ENCODE peak calls at places on chromosomes 4 and X, in six cellular contexts. A is GM03348; D is anterior cingulate cortex; U is effector CD4-positive, alpha-beta T cell; R is GDM1; H is NCI-H1694 treated with DMSO at 0.1 percent for 48 hours. V is an unnamed sample.
A peak's percentile ranks its signal among the peaks of the same experiment; 100 is the strongest.

GRCh38 chr4:19194672-19195071 is 1057.0 kb upstream of the SLIT2 start:
- DNase-seq in A (no peak), D (no peak), U (no peak), R (no peak), H (no peak), V (no peak)

GRCh38 chr4:10005632-10006031 is 15.7 kb downstream of the SLC2A9 start:
- DNase-seq in A (no peak), D (no peak), U (no peak), R (no peak), H (no peak), V (no peak)

GRCh38 chr4:156838761-156839160 is 132.8 kb downstream of the PDGFC start:
- DNase-seq in A (no peak), D (no peak), U (no peak), R (no peak), H (peak; percentile 51), V (no peak)

GRCh38 chrX:104343408-104344129 is 88.8 kb upstream of the ESX1 start:
- DNase-seq in A (peak; percentile 32), D (no peak), U (no peak), R (peak; percentile 29), H (no peak), V (peak; percentile 57)

GRCh38 chr4:101155859-101156430 is 191.4 kb downstream of the PPP3CA start:
- DNase-seq in A (no peak), D (no peak), U (no peak), R (no peak), H (no peak), V (no peak)

GRCh38 chr4:131054489-131055019 is 1958.6 kb downstream of the C4orf33 start:
- DNase-seq in A (no peak), D (no peak), U (no peak), R (no peak), H (no peak), V (no peak)

GRCh38 chr4:176794151-176794550 is 1.4 kb upstream of the VEGFC start:
- DNase-seq in A (peak; percentile 72), D (no peak), U (no peak), R (no peak), H (no peak), V (peak; percentile 79)

GRCh38 chrX:45324941-45325340 is 124.3 kb upstream of the DIPK2B start:
- DNase-seq in A (no peak), D (no peak), U (no peak), R (no peak), H (no peak), V (no peak)

GRCh38 chrX:78383594-78383993 is 56.2 kb upstream of the CYSLTR1 start:
- DNase-seq in A (no peak), D (no peak), U (no peak), R (no peak), H (no peak), V (no peak)

GRCh38 chr4:180809439-180809838 is 1433.8 kb upstream of the TENM3 start:
- DNase-seq in A (no peak), D (no peak), U (no peak), R (no peak), H (no peak), V (no peak)

GRCh38 chr4:83358410-83358809 is 23.8 kb upstream of the HPSE start:
- DNase-seq in A (peak; percentile 73), D (no peak), U (no peak), R (no peak), H (no peak), V (peak; percentile 72)

GRCh38 chrX:7147431-7147977 is at the start of gene STS:
- DNase-seq in A (peak; percentile 54), D (peak; percentile 32), U (peak; percentile 38), R (peak; percentile 67), H (peak; percentile 1), V (peak; percentile 35)

GRCh38 chrX:118726887-118727685 is at the start of gene IL13RA1:
- DNase-seq in A (peak; percentile 91), D (no peak), U (no peak), R (peak; percentile 56), H (peak; percentile 10), V (peak; percentile 75)

GRCh38 chr4:169506903-169507302 is 105.5 kb downstream of the NEK1 start:
- DNase-seq in A (no peak), D (no peak), U (no peak), R (no peak), H (no peak), V (no peak)

GRCh38 chr4:6424425-6424824 is 48.0 kb downstream of the PPP2R2C start:
- DNase-seq in A (no peak), D (no peak), U (no peak), R (no peak), H (no peak), V (no peak)

GRCh38 chrX:33211356-33212254 is at the start of gene DMD:
- DNase-seq in A (no peak), D (peak; percentile 0), U (no peak), R (no peak), H (no peak), V (no peak)

GRCh38 chrX:39534949-39535348 is 562.8 kb downstream of the BCOR start:
- DNase-seq in A (no peak), D (no peak), U (no peak), R (no peak), H (no peak), V (no peak)

GRCh38 chrX:149993989-149994388 is 55.7 kb upstream of the EOLA2 start:
- DNase-seq in A (no peak), D (no peak), U (no peak), R (no peak), H (no peak), V (no peak)

GRCh38 chrX:38312436-38312835 is 14.9 kb downstream of the RPGR start:
- DNase-seq in A (peak; percentile 28), D (no peak), U (no peak), R (no peak), H (no peak), V (peak; percentile 60)

GRCh38 chr4:102027961-102028360 is 237.4 kb downstream of the BANK1 start:
- DNase-seq in A (no peak), D (no peak), U (no peak), R (no peak), H (no peak), V (no peak)

GRCh38 chr4:81084624-81085023 is 54.1 kb downstream of the BMP3 start:
- DNase-seq in A (no peak), D (no peak), U (no peak), R (no peak), H (no peak), V (no peak)

GRCh38 chr4:38037627-38038026 is 77.4 kb downstream of the PTTG2 start:
- DNase-seq in A (no peak), D (no peak), U (no peak), R (no peak), H (no peak), V (no peak)

GRCh38 chr4:39975488-39976089 is 2.1 kb downstream of the PDS5A start:
- DNase-seq in A (peak; percentile 16), D (no peak), U (no peak), R (no peak), H (no peak), V (no peak)

GRCh38 chrX:135914404-135914803 is 20.9 kb downstream of the SAGE1 start:
- DNase-seq in A (no peak), D (no peak), U (no peak), R (no peak), H (no peak), V (no peak)

GRCh38 chr4:8560265-8561047 is 19.7 kb upstream of the GPR78 start:
- DNase-seq in A (no peak), D (no peak), U (no peak), R (no peak), H (no peak), V (no peak)

GRCh38 chr4:13548984-13549546 is 4.8 kb upstream of the NKX3-2 start:
- DNase-seq in A (peak; percentile 91), D (peak; percentile 22), U (peak; percentile 65), R (peak; percentile 58), H (peak; percentile 65), V (peak; percentile 89)